ENCODE peak calls at places on chromosomes 1 and 21, in six cellular contexts. M is NCI-H1694; Y is stimulated activated CD8-positive, alpha-beta memory T cell treated with anti-CD3 and anti-CD28 coated beads, Interleukin-7, amount 100 ng/mL, for 24 hours; W is neural progenitor cell; E is right atrium auricular region; N is hypothalamus. U is an unnamed sample.

GRCh38 chr1:100582943-100583342 is 45.0 kb downstream of the GPR88 start:
- DNase-seq in E (no peak), Y (no peak), W (no peak), N (no peak), M (no peak), U (no peak)

GRCh38 chr1:19033516-19033840 is 77.0 kb upstream of the IFFO2 start:
- DNase-seq in Y (no peak), M (no peak), E (no peak), N (no peak), W (no peak), U (no peak)

GRCh38 chr21:35488941-35489340 is 439.8 kb upstream of the RUNX1 start:
- DNase-seq in Y (no peak), M (no peak), E (no peak), N (no peak), W (no peak), U (no peak)

GRCh38 chr1:104189207-104189606 is 439.5 kb downstream of the AMY1C start:
- DNase-seq in M (no peak), Y (no peak), N (no peak), E (no peak), W (no peak), U (no peak)

GRCh38 chr1:17055801-17056200 is 2.0 kb upstream of the SDHB start:
- DNase-seq in E (no peak), Y (no peak), M (no peak), W (no peak), N (no peak), U (no peak)

GRCh38 chr1:203507227-203507626 is 13.3 kb downstream of the OPTC start:
- DNase-seq in N (no peak), E (no peak), M (no peak), W (no peak), Y (no peak), U (no peak)

GRCh38 chr1:183841550-183841949 is 36.6 kb downstream of the RGL1 start:
- DNase-seq in N (no peak), M (no peak), E (no peak), Y (no peak), W (no peak), U (no peak)

GRCh38 chr1:55277377-55278130 is 62.4 kb upstream of the USP24 start:
- DNase-seq in N (peak), E (peak), M (peak), W (peak), Y (peak), U (peak)

U was measured in Jurkat, Clone E6-1.